ENCODE peak calls at places on chromosomes 5 and 9, in five cellular contexts. R is sigmoid colon, X is esophagus muscularis mucosa, V is transverse colon, J is H1. B is an unnamed sample.

GRCh38 chr9:93479726-93480125 is 26.3 kb upstream of the FAM120AOS start:
- DNase-seq in R (no peak), X (no peak), V (no peak), J (no peak), B (no peak)

GRCh38 chr5:66810747-66811355 is 214.7 kb downstream of the MAST4 start:
- DNase-seq in R (no peak), X (no peak), V (no peak), J (no peak), B (no peak)

GRCh38 chr5:154087260-154087659 is 48.5 kb downstream of the MFAP3 start:
- DNase-seq in R (no peak), X (no peak), V (no peak), J (no peak), B (no peak)

GRCh38 chr9:90095682-90096081 is 490.9 kb downstream of the GADD45G start:
- DNase-seq in R (no peak), X (no peak), V (peak; percentile 23), J (no peak), B (no peak)

GRCh38 chr9:129166962-129167557 is 11.0 kb downstream of the IER5L start:
- DNase-seq in R (peak; percentile 92), X (peak; percentile 95), V (peak; percentile 92), J (no peak), B (peak; percentile 95)

GRCh38 chr9:127225747-127226646 is 38.6 kb upstream of the GARNL3 start:
- DNase-seq in R (no peak), X (no peak), V (no peak), J (no peak), B (no peak)

GRCh38 chr5:6342689-6343315 is 35.5 kb downstream of the MED10 start:
- DNase-seq in R (peak; percentile 19), X (no peak), V (no peak), J (no peak), B (no peak)

GRCh38 chr5:113242481-113243348 is 192.1 kb downstream of the TSSK1B start:
- DNase-seq in R (no peak), X (no peak), V (no peak), J (no peak), B (no peak)

GRCh38 chr5:176353533-176353932 is 8.0 kb downstream of the KIAA1191 start:
- DNase-seq in R (no peak), X (no peak), V (no peak), J (no peak), B (no peak)

GRCh38 chr5:7074176-7074575 is 321.8 kb upstream of the ADCY2 start:
- DNase-seq in R (no peak), X (peak; percentile 78), V (no peak), J (no peak), B (no peak)

GRCh38 chr5:55308254-55308836 is 556 bp downstream of the MTREX start:
- DNase-seq in R (no peak), X (no peak), V (peak; percentile 13), J (no peak), B (no peak)

GRCh38 chr5:174505621-174506020 is 218.8 kb upstream of the MSX2 start:
- DNase-seq in R (no peak), X (no peak), V (no peak), J (no peak), B (no peak)

GRCh38 chr9:2972475-2972874 is 128.6 kb upstream of the PUM3 start:
- DNase-seq in R (no peak), X (no peak), V (no peak), J (no peak), B (no peak)

GRCh38 chr9:91433180-91433579 is 9.5 kb upstream of the NFIL3 start:
- DNase-seq in R (no peak), X (no peak), V (no peak), J (no peak), B (no peak)

GRCh38 chr5:141363952-141364660 is at the start of gene PCDHGA5:
- DNase-seq in R (no peak), X (no peak), V (no peak), J (no peak), B (no peak)

GRCh38 chr5:133201310-133201709 is 149.5 kb downstream of the HSPA4 start:
- DNase-seq in R (no peak), X (peak; percentile 34), V (no peak), J (no peak), B (no peak)

GRCh38 chr9:77707696-77708095 is 59.6 kb upstream of the GNA14 start:
- DNase-seq in R (peak; percentile 95), X (no peak), V (peak; percentile 51), J (no peak), B (peak; percentile 40)

GRCh38 chr9:15231788-15232635 is 75.0 kb downstream of the TTC39B start:
- DNase-seq in R (no peak), X (no peak), V (no peak), J (peak; percentile 51), B (no peak)

GRCh38 chr5:1241509-1242080 is 16.4 kb downstream of the SLC6A18 start:
- DNase-seq in R (no peak), X (no peak), V (no peak), J (no peak), B (no peak)

GRCh38 chr5:17132444-17133083 is 84.9 kb upstream of the BASP1 start:
- DNase-seq in R (no peak), X (no peak), V (no peak), J (no peak), B (no peak)

GRCh38 chr5:132734687-132735086 is 2.7 kb downstream of the KIF3A start:
- DNase-seq in R (no peak), X (no peak), V (no peak), J (no peak), B (no peak)

GRCh38 chr5:42912184-42912766 is 100.6 kb upstream of the SELENOP start:
- DNase-seq in R (no peak), X (no peak), V (no peak), J (no peak), B (no peak)

GRCh38 chr5:10034008-10034407 is 215.7 kb downstream of the ATPSCKMT start:
- DNase-seq in R (no peak), X (no peak), V (no peak), J (no peak), B (no peak)

GRCh38 chr9:130295945-130296782 is 30.6 kb downstream of the HMCN2 start:
- DNase-seq in R (no peak), X (no peak), V (no peak), J (no peak), B (no peak)

GRCh38 chr9:127802576-127803443 is at the start of gene FPGS:
- DNase-seq in R (peak; percentile 96), X (peak; percentile 97), V (peak; percentile 88), J (peak; percentile 88), B (peak; percentile 89)

GRCh38 chr5:129945031-129945430 is 40.8 kb downstream of the CHSY3 start:
- DNase-seq in R (no peak), X (no peak), V (no peak), J (no peak), B (no peak)

GRCh38 chr5:174825587-174825986 is 101.2 kb downstream of the MSX2 start:
- DNase-seq in R (no peak), X (no peak), V (no peak), J (no peak), B (no peak)

GRCh38 chr5:131640043-131640856 is 5.2 kb upstream of the RAPGEF6 start:
- DNase-seq in R (no peak), X (no peak), V (no peak), J (no peak), B (no peak)

GRCh38 chr5:91281409-91281808 is 101.7 kb downstream of the ARRDC3 start:
- DNase-seq in R (no peak), X (no peak), V (no peak), J (no peak), B (no peak)

GRCh38 chr9:79129865-79130480 is 441.8 kb upstream of the TLE4 start:
- DNase-seq in R (no peak), X (no peak), V (peak; percentile 29), J (peak; percentile 66), B (peak; percentile 57)

GRCh38 chr9:95477441-95477840 is 39.3 kb downstream of the PTCH1 start:
- DNase-seq in R (no peak), X (no peak), V (no peak), J (no peak), B (no peak)

DNA sequence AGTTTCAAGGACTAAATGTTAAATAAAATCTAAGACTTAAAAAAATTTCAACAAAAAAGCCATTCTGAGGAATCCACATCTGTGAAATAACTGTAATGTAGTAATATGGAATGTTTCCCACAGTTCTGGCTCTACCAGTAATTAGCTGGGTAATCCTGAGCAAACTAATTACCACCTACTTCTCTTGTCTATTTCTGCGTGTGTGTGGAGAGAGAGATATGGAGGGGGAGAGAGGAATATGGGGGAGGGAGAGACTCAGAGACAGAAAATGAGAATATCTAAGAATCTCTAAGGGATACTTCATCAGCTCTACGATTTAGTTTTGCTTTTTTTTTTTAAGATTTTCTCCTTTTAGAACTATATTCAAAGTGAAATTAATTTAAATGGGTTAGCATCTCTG is 28.0 kb downstream of the TBCA start:
- DNase-seq in R (no peak), X (no peak), V (no peak), J (no peak), B (no peak)
- TF ChIP-seq EP300 in R (no peak), X (no peak), V (no peak), J (no peak), B (no peak)

DNA sequence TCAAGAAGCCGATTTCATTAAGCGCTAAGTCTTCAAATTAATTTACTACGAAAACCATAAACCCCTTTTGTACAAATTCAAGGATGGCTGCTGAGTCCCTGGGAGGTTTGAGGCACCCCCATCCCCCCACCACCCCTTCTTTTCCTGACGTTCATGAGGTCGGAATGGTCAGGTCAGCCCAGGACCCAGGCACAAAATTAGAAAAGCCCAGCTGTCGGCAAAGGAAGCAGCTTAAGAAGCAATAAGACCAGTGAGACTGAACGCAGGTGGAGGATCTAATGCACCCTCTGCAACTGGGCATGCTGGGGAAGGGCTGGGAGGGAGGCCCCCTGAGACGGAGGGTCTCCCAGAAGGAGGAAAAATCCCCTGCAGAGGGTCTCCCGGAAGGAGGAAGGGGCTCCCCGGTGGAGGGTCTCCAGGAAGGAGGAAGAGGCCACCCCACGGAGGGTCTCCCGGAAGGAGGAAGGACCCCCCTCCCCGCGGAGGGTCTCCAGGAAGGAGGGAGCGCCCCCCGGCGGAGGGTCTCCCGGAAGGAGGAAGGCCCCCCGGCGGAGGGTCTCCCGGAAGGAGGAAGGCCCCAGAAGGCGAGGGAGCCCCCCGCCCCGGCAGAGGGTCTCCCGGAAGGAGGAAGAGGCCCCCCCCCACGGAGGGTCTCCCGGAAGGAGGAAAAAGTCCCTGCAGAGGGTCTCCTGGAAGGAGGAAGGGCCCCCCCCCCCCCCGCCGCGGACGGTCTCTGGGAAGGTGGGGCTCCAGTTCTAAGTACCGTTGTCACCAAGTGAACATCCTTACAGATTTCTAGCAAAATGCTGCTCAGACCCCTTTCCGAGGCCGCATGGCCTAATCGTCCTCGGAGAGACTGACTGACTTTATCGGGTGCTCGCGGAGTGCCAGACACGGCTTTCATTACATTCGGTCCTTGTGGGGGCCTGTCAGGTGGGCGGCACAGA is 74.4 kb upstream of the FCN1 start:
- DNase-seq in R (peak; percentile 29), X (no peak), V (no peak), J (no peak), B (no peak)
- H3K9me3 ChIP-seq in R (no peaks in the 10 kb centered on the region), X (no peaks in the 10 kb centered on the region), V (peaks cover 4% of the 10 kb centered on the region), J (peaks cover 11% of the 10 kb centered on the region), B (peaks cover under 1% of the 10 kb centered on the region)

DNA sequence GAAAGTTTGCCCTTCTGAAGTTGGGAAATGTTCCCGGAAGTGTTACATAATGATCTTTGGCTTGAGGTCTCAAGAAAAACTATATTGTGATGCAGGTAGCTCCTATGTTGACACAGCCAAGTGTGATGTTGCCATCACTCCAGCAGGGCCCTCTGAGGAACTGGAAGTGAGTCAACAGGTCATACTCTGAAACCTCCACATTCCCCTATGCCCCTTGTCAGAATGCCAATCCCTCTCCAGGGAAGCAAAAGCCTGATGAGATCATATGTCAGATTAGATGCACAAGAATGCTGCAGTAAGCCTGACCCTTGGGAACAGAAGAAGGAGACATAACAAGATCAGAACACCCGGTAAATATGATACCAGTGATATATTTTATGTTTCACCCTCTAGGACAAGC is 66.8 kb upstream of the ITGA2 start:
- DNase-seq in R (peak; percentile 64), X (no peak), V (no peak), J (no peak), B (no peak)
- TF ChIP-seq POLR2AphosphoS5 in R (no peak), X (peak; percentile 41), V (no peak), J (no peak), B (no peak)

GRCh38 chr9:21381752-21382339 is 3.4 kb downstream of the IFNA2 start:
- DNase-seq in R (no peak), X (no peak), V (no peak), J (no peak), B (no peak)
- TF ChIP-seq EP300 in R (no peak), X (no peak), V (no peak), J (no peak), B (no peak)

B was measured in stomach.